ENCODE peak calls at places on chromosomes 6 and 20, in four cellular contexts. O is IMR-90, R is neural crest cell, B is NCI-H774. Q is an unnamed sample.

GRCh38 chr6:29232725-29233124 is 62.0 kb downstream of the OR2J2 start:
- DNase-seq in R (no peak), B (no peak), O (no peak), Q (no peak)

GRCh38 chr6:56913276-56914138 is 41.4 kb upstream of the BEND6 start:
- DNase-seq in O (peak; percentile 39), R (no peak), B (no peak), Q (no peak)

GRCh38 chr6:139161817-139162284 is 27.0 kb downstream of the HECA start:
- DNase-seq in R (no peak), B (no peak), O (no peak), Q (no peak)

GRCh38 chr6:137495652-137496391 is 1.6 kb upstream of the OLIG3 start:
- DNase-seq in O (no peak), R (peak; percentile 35), B (no peak), Q (no peak)

GRCh38 chr20:2521369-2522305 is 12.9 kb upstream of the ZNF343 start:
- DNase-seq in B (peak; percentile 2), O (peak; percentile 46), R (peak; percentile 67), Q (no peak)

GRCh38 chr20:31485450-31486339 is 10.6 kb downstream of the REM1 start:
- DNase-seq in R (no peak), B (no peak), O (peak; percentile 8), Q (no peak)

GRCh38 chr6:21426841-21427490 is 166.6 kb upstream of the SOX4 start:
- DNase-seq in R (no peak), O (no peak), B (no peak), Q (no peak)

GRCh38 chr6:455006-455585 is 63.5 kb downstream of the IRF4 start:
- DNase-seq in R (no peak), B (no peak), O (peak; percentile 12), Q (no peak)

Q was measured in NCI-H1417 treated with DMSO at 0.1 percent for 48 hours.